ENCODE peak calls at places on chromosomes 6 and 20, in four cellular contexts. U is psoas muscle; P is CD8-positive, alpha-beta T cell; K is CD8-positive, alpha-beta memory T cell. M is an unnamed sample.

GRCh38 chr6:128521302-128521632 is 868 bp upstream of the PTPRK start:
- DNase-seq in U (no peak), P (no peak), K (no peak), M (no peak)

GRCh38 chr6:44000164-44000842 is 126.9 kb downstream of the MRPL14 start:
- DNase-seq in U (peak), P (no peak), K (peak), M (no peak)

GRCh38 chr6:89184344-89184743 is 32.8 kb downstream of the GABRR1 start:
- DNase-seq in U (peak), P (no peak), K (no peak), M (no peak)

GRCh38 chr6:137727206-137727605 is 139.9 kb upstream of the TNFAIP3 start:
- DNase-seq in U (no peak), P (no peak), K (no peak), M (no peak)

GRCh38 chr6:139853302-139853992 is 479.0 kb upstream of the CITED2 start:
- DNase-seq in U (no peak), P (no peak), K (no peak), M (no peak)

GRCh38 chr6:89481695-89482094 is 48.7 kb downstream of the ANKRD6 start:
- DNase-seq in U (no peak), P (no peak), K (no peak), M (no peak)

GRCh38 chr6:79373880-79374279 is 139.4 kb upstream of the HMGN3 start:
- DNase-seq in U (no peak), P (no peak), K (no peak), M (peak)

GRCh38 chr6:156068870-156069269 is 613.2 kb upstream of the NOX3 start:
- DNase-seq in U (no peak), P (no peak), K (no peak), M (no peak)

GRCh38 chr20:53278555-53278954 is 306.4 kb downstream of the TSHZ2 start:
- DNase-seq in U (no peak), P (no peak), K (no peak), M (no peak)

GRCh38 chr20:14838663-14839650 is 501.5 kb upstream of the FLRT3 start:
- DNase-seq in U (no peak), P (no peak), K (no peak), M (no peak)

GRCh38 chr20:63846128-63846771 is 15.0 kb upstream of the ABHD16B start:
- DNase-seq in U (no peak), P (no peak), K (no peak), M (no peak)

GRCh38 chr6:161215876-161216615 is 57.8 kb downstream of the AGPAT4 start:
- DNase-seq in U (no peak), P (no peak), K (no peak), M (no peak)

GRCh38 chr20:51122931-51123658 is 100.2 kb upstream of the KCNG1 start:
- DNase-seq in U (no peak), P (no peak), K (no peak), M (no peak)

GRCh38 chr20:20463933-20464374 is 96.0 kb downstream of the INSM1 start:
- DNase-seq in U (no peak), P (no peak), K (no peak), M (no peak)

GRCh38 chr20:57407541-57407956 is 16.4 kb downstream of the RBM38 start:
- DNase-seq in U (no peak), P (no peak), K (peak), M (no peak)

GRCh38 chr6:53701333-53702073 is 35.9 kb upstream of the KLHL31 start:
- DNase-seq in U (no peak), P (no peak), K (no peak), M (no peak)

GRCh38 chr20:25221592-25222460 is 26.1 kb upstream of the PYGB start:
- DNase-seq in U (peak), P (no peak), K (no peak), M (no peak)

GRCh38 chr6:166435574-166435973 is 52.8 kb upstream of the MPC1 start:
- DNase-seq in U (no peak), P (peak), K (peak), M (no peak)

GRCh38 chr20:3606021-3606420 is 57.2 kb downstream of the GFRA4 start:
- DNase-seq in U (no peak), P (no peak), K (no peak), M (no peak)

GRCh38 chr6:47670851-47671250 is 27.5 kb upstream of the ADGRF4 start:
- DNase-seq in U (no peak), P (no peak), K (no peak), M (no peak)

GRCh38 chr6:74273541-74273940 is 577.5 kb downstream of the CD109 start:
- DNase-seq in U (no peak), P (no peak), K (no peak), M (no peak)

GRCh38 chr6:71466362-71466761 is 177.8 kb downstream of the OGFRL1 start:
- DNase-seq in U (no peak), P (no peak), K (no peak), M (peak)

GRCh38 chr20:33789109-33789857 is 21.9 kb upstream of the CHMP4B start:
- DNase-seq in U (peak), P (no peak), K (no peak), M (peak)

GRCh38 chr20:3781153-3781910 is at the start of gene SPEF1:
- DNase-seq in U (peak), P (peak), K (peak), M (no peak)

GRCh38 chr6:41706876-41707564 is 28.4 kb downstream of the TFEB start:
- DNase-seq in U (peak), P (no peak), K (no peak), M (no peak)

GRCh38 chr20:4041748-4042411 is 26.5 kb upstream of the RNF24 start:
- DNase-seq in U (no peak), P (no peak), K (no peak), M (peak)

GRCh38 chr6:139679516-139680179 is 305.2 kb upstream of the CITED2 start:
- DNase-seq in U (no peak), P (no peak), K (no peak), M (no peak)

GRCh38 chr6:91276315-91276714 is 689.4 kb upstream of the MAP3K7 start:
- DNase-seq in U (no peak), P (no peak), K (no peak), M (no peak)

GRCh38 chr6:17949168-17949567 is 38.3 kb downstream of the KIF13A start:
- DNase-seq in U (no peak), P (no peak), K (no peak), M (no peak)

GRCh38 chr6:113447088-113447831 is 409.9 kb upstream of the MARCKS start:
- DNase-seq in U (no peak), P (no peak), K (no peak), M (peak)

GRCh38 chr6:157556671-157557430 is 175.9 kb downstream of the ZDHHC14 start:
- DNase-seq in U (no peak), P (no peak), K (no peak), M (no peak)

GRCh38 chr20:54933212-54933904 is 458.0 kb downstream of the DOK5 start:
- DNase-seq in U (no peak), P (no peak), K (no peak), M (no peak)

GRCh38 chr20:48629960-48630315 is 197.9 kb downstream of the PREX1 start:
- DNase-seq in U (no peak), P (no peak), K (no peak), M (no peak)

GRCh38 chr6:88843040-88843439 is 120.4 kb downstream of the RNGTT start:
- DNase-seq in U (no peak), P (no peak), K (no peak), M (no peak)

GRCh38 chr6:101015541-101015940 is 134.4 kb upstream of the ASCC3 start:
- DNase-seq in U (no peak), P (no peak), K (no peak), M (no peak)

GRCh38 chr20:62555642-62556420 is 80.0 kb upstream of the GATA5 start:
- DNase-seq in U (no peak), P (no peak), K (no peak), M (no peak)

GRCh38 chr20:62554214-62554897 is 78.6 kb upstream of the GATA5 start:
- DNase-seq in U (no peak), P (no peak), K (no peak), M (no peak)

GRCh38 chr20:62553838-62554161 is 78.0 kb upstream of the GATA5 start:
- DNase-seq in U (no peak), P (no peak), K (no peak), M (no peak)

GRCh38 chr20:62553136-62553837 is 77.5 kb upstream of the GATA5 start:
- DNase-seq in U (no peak), P (no peak), K (no peak), M (no peak)

GRCh38 chr20:62554898-62555641 is 79.3 kb upstream of the GATA5 start:
- DNase-seq in U (no peak), P (no peak), K (no peak), M (no peak)
- H3K27ac ChIP-seq in U (peak), P (no peak), K (no peak), M (no peak)

GRCh38 chr6:132489376-132489775 is 23.5 kb downstream of the STX7 start:
- DNase-seq in U (no peak), P (no peak), K (no peak), M (no peak)
- H3K27ac ChIP-seq in U (peak), P (no peak), K (no peak), M (no peak)

GRCh38 chr6:116190550-116190949 is 63.3 kb downstream of the TSPYL4 start:
- DNase-seq in U (no peak), P (no peak), K (no peak), M (no peak)

GRCh38 chr6:116191881-116192280 is 62.0 kb downstream of the TSPYL4 start:
- DNase-seq in U (no peak), P (no peak), K (no peak), M (no peak)

GRCh38 chr6:116189472-116189871 is 63.5 kb upstream of the COL10A1 start:
- DNase-seq in U (no peak), P (no peak), K (no peak), M (no peak)
- H3K27ac ChIP-seq in U (no peak), P (no peak), K (no peak), M (no peak)

DNA sequence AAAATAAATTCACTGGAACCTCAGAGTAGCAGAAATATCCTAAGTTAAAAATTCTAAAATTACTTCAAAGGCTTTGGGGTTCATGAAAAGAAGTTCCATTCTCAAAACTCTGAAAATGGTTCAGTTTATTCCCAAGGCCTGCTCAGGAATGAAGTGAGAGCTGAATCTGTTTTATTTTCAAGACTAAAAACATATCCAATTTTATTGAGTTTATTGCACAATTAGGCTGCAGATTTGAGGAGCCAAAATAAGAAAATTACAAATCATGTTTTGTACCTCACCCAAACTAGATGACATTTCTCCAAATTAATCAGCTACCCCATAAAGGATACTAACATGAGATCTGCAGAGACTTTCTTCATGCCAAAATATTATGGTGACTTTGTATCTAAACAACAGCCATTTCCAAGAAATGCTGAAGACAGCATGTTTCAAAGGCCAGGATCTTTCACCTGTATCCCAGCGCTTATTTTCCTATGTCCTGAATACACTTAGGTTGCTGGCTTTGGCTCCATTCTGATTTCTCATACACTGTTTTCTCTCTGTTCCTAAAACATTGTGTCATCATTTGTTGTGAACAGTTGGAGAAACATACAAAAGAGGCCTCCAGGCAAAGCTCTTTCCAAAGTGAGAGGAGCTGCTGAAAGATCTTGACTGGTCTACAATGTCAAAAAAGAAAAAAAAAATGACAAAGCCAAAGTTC is 85.7 kb upstream of the F13A1 start:
- DNase-seq in U (no peak), P (no peak), K (no peak), M (no peak)
- H3K27ac ChIP-seq in U (no peak), P (no peak), K (no peak), M (no peak)

GRCh38 chr20:22431419-22431818 is 153.0 kb downstream of the FOXA2 start:
- DNase-seq in U (no peak), P (no peak), K (no peak), M (no peak)

GRCh38 chr20:22428051-22428450 is 156.3 kb downstream of the FOXA2 start:
- DNase-seq in U (no peak), P (no peak), K (no peak), M (no peak)

GRCh38 chr20:22429175-22430153 is 154.9 kb downstream of the FOXA2 start:
- DNase-seq in U (no peak), P (no peak), K (no peak), M (no peak)

GRCh38 chr20:22430154-22430745 is 154.1 kb downstream of the FOXA2 start:
- DNase-seq in U (no peak), P (no peak), K (no peak), M (no peak)

GRCh38 chr20:22430746-22431168 is 153.6 kb downstream of the FOXA2 start:
- DNase-seq in U (no peak), P (no peak), K (no peak), M (no peak)
- H3K27ac ChIP-seq in U (no peak), P (no peak), K (no peak), M (no peak)

M was measured in epithelial cell of prostate.